ENCODE peak calls at places on chromosomes 3 and 15, in seven cellular contexts. One of them, this sample, is unnamed.

GRCh38 chr15:87986786-87987185 is 269.8 kb downstream of the NTRK3 start:
- DNase-seq in AG04449: no peak
- DNase-seq in H9: no peak
- DNase-seq in fibroblast of villous mesenchyme: no peak
- DNase-seq in psoas muscle: no peak
- DNase-seq in brain microvascular endothelial cell: no peak
- DNase-seq in neural crest cell: no peak
- DNase-seq in this sample: no peak

GRCh38 chr3:30384546-30385072 is 221.8 kb upstream of the TGFBR2 start:
- DNase-seq in AG04449: no peak
- DNase-seq in H9: no peak
- DNase-seq in fibroblast of villous mesenchyme: no peak
- DNase-seq in psoas muscle: no peak
- DNase-seq in brain microvascular endothelial cell: no peak
- DNase-seq in neural crest cell: no peak
- DNase-seq in this sample: no peak

GRCh38 chr3:1929788-1930414 is 168.8 kb upstream of the CNTN4 start:
- DNase-seq in AG04449: no peak
- DNase-seq in H9: no peak
- DNase-seq in fibroblast of villous mesenchyme: no peak
- DNase-seq in psoas muscle: no peak
- DNase-seq in brain microvascular endothelial cell: no peak
- DNase-seq in neural crest cell: no peak
- DNase-seq in this sample: no peak

GRCh38 chr15:25739687-25740121 is 123.4 kb downstream of the ATP10A start:
- DNase-seq in AG04449: no peak
- DNase-seq in H9: peak; percentile 53
- DNase-seq in fibroblast of villous mesenchyme: peak; percentile 1
- DNase-seq in psoas muscle: no peak
- DNase-seq in brain microvascular endothelial cell: peak; percentile 43
- DNase-seq in neural crest cell: peak; percentile 14
- DNase-seq in this sample: no peak

GRCh38 chr15:90934949-90935751 is at the start of gene UNC45A:
- DNase-seq in AG04449: no peak
- DNase-seq in H9: peak; percentile 95
- DNase-seq in fibroblast of villous mesenchyme: peak; percentile 84
- DNase-seq in psoas muscle: peak; percentile 95
- DNase-seq in brain microvascular endothelial cell: peak; percentile 68
- DNase-seq in neural crest cell: peak; percentile 89
- DNase-seq in this sample: no peak

GRCh38 chr3:96814581-96815567 is at the start of gene EPHA6:
- DNase-seq in AG04449: no peak
- DNase-seq in H9: peak; percentile 35
- DNase-seq in fibroblast of villous mesenchyme: no peak
- DNase-seq in psoas muscle: peak; percentile 58
- DNase-seq in brain microvascular endothelial cell: no peak
- DNase-seq in neural crest cell: peak; percentile 14
- DNase-seq in this sample: no peak

GRCh38 chr15:85582076-85582718 is 201.8 kb downstream of the AKAP13 start:
- DNase-seq in AG04449: no peak
- DNase-seq in H9: no peak
- DNase-seq in fibroblast of villous mesenchyme: peak; percentile 29
- DNase-seq in psoas muscle: no peak
- DNase-seq in brain microvascular endothelial cell: no peak
- DNase-seq in neural crest cell: no peak
- DNase-seq in this sample: no peak

GRCh38 chr3:149701206-149701976 is 43.6 kb upstream of the WWTR1 start:
- DNase-seq in AG04449: no peak
- DNase-seq in H9: no peak
- DNase-seq in fibroblast of villous mesenchyme: no peak
- DNase-seq in psoas muscle: no peak
- DNase-seq in brain microvascular endothelial cell: no peak
- DNase-seq in neural crest cell: no peak
- DNase-seq in this sample: no peak

GRCh38 chr3:49353022-49353421 is 5.1 kb downstream of the GPX1 start:
- DNase-seq in AG04449: no peak
- DNase-seq in H9: no peak
- DNase-seq in fibroblast of villous mesenchyme: no peak
- DNase-seq in psoas muscle: no peak
- DNase-seq in brain microvascular endothelial cell: no peak
- DNase-seq in neural crest cell: no peak
- DNase-seq in this sample: no peak

GRCh38 chr3:106114220-106114619 is 245.4 kb upstream of the CBLB start:
- DNase-seq in AG04449: no peak
- DNase-seq in H9: no peak
- DNase-seq in fibroblast of villous mesenchyme: peak; percentile 78
- DNase-seq in psoas muscle: no peak
- DNase-seq in brain microvascular endothelial cell: peak; percentile 34
- DNase-seq in neural crest cell: no peak
- DNase-seq in this sample: no peak

GRCh38 chr3:106103383-106103782 is 234.6 kb upstream of the CBLB start:
- DNase-seq in AG04449: no peak
- DNase-seq in H9: no peak
- DNase-seq in fibroblast of villous mesenchyme: peak; percentile 53
- DNase-seq in psoas muscle: no peak
- DNase-seq in brain microvascular endothelial cell: no peak
- DNase-seq in neural crest cell: no peak
- DNase-seq in this sample: no peak

GRCh38 chr3:106113747-106114146 is 244.9 kb upstream of the CBLB start:
- DNase-seq in AG04449: no peak
- DNase-seq in H9: no peak
- DNase-seq in fibroblast of villous mesenchyme: no peak
- DNase-seq in psoas muscle: no peak
- DNase-seq in brain microvascular endothelial cell: no peak
- DNase-seq in neural crest cell: no peak
- DNase-seq in this sample: no peak

GRCh38 chr3:106104078-106104477 is 235.3 kb upstream of the CBLB start:
- DNase-seq in AG04449: no peak
- DNase-seq in H9: no peak
- DNase-seq in fibroblast of villous mesenchyme: no peak
- DNase-seq in psoas muscle: no peak
- DNase-seq in brain microvascular endothelial cell: no peak
- DNase-seq in neural crest cell: no peak
- DNase-seq in this sample: no peak

GRCh38 chr3:106108925-106109324 is 240.1 kb upstream of the CBLB start:
- DNase-seq in AG04449: no peak
- DNase-seq in H9: no peak
- DNase-seq in fibroblast of villous mesenchyme: no peak
- DNase-seq in psoas muscle: no peak
- DNase-seq in brain microvascular endothelial cell: no peak
- DNase-seq in neural crest cell: no peak
- DNase-seq in this sample: no peak
- TF ChIP-seq CTCF in AG04449: no peak
- TF ChIP-seq CTCF in H9: no peak
- TF ChIP-seq CTCF in fibroblast of villous mesenchyme: no peak
- TF ChIP-seq CTCF in psoas muscle: no peak
- TF ChIP-seq CTCF in brain microvascular endothelial cell: no peak
- TF ChIP-seq CTCF in neural crest cell: no peak
- TF ChIP-seq CTCF in this sample: no peak

GRCh38 chr3:153897842-153898241 is 223.3 kb upstream of the ARHGEF26 start:
- DNase-seq in AG04449: no peak
- DNase-seq in H9: no peak
- DNase-seq in fibroblast of villous mesenchyme: no peak
- DNase-seq in psoas muscle: no peak
- DNase-seq in brain microvascular endothelial cell: no peak
- DNase-seq in neural crest cell: no peak
- DNase-seq in this sample: no peak

GRCh38 chr3:153901152-153901551 is 220.0 kb upstream of the ARHGEF26 start:
- DNase-seq in AG04449: no peak
- DNase-seq in H9: no peak
- DNase-seq in fibroblast of villous mesenchyme: no peak
- DNase-seq in psoas muscle: no peak
- DNase-seq in brain microvascular endothelial cell: no peak
- DNase-seq in neural crest cell: no peak
- DNase-seq in this sample: no peak

GRCh38 chr3:153901991-153902390 is 219.2 kb upstream of the ARHGEF26 start:
- DNase-seq in AG04449: no peak
- DNase-seq in H9: no peak
- DNase-seq in fibroblast of villous mesenchyme: no peak
- DNase-seq in psoas muscle: no peak
- DNase-seq in brain microvascular endothelial cell: no peak
- DNase-seq in neural crest cell: no peak
- DNase-seq in this sample: no peak

GRCh38 chr3:153906366-153906765 is 214.8 kb upstream of the ARHGEF26 start:
- DNase-seq in AG04449: no peak
- DNase-seq in H9: no peak
- DNase-seq in fibroblast of villous mesenchyme: no peak
- DNase-seq in psoas muscle: no peak
- DNase-seq in brain microvascular endothelial cell: no peak
- DNase-seq in neural crest cell: no peak
- DNase-seq in this sample: no peak

GRCh38 chr3:153903430-153903829 is 217.8 kb upstream of the ARHGEF26 start:
- DNase-seq in AG04449: no peak
- DNase-seq in H9: peak; percentile 55
- DNase-seq in fibroblast of villous mesenchyme: no peak
- DNase-seq in psoas muscle: no peak
- DNase-seq in brain microvascular endothelial cell: no peak
- DNase-seq in neural crest cell: no peak
- DNase-seq in this sample: no peak
- TF ChIP-seq CTCF in AG04449: no peak
- TF ChIP-seq CTCF in H9: peak; percentile 56
- TF ChIP-seq CTCF in fibroblast of villous mesenchyme: no peak
- TF ChIP-seq CTCF in psoas muscle: no peak
- TF ChIP-seq CTCF in brain microvascular endothelial cell: peak; percentile 27
- TF ChIP-seq CTCF in neural crest cell: peak; percentile 22
- TF ChIP-seq CTCF in this sample: no peak

GRCh38 chr3:132726341-132726823 is 4.2 kb upstream of the NPHP3 start:
- DNase-seq in AG04449: no peak
- DNase-seq in H9: no peak
- DNase-seq in fibroblast of villous mesenchyme: peak; percentile 40
- DNase-seq in psoas muscle: no peak
- DNase-seq in brain microvascular endothelial cell: no peak
- DNase-seq in neural crest cell: no peak
- DNase-seq in this sample: no peak

GRCh38 chr3:132735589-132735988 is 13.4 kb upstream of the NPHP3 start:
- DNase-seq in AG04449: no peak
- DNase-seq in H9: no peak
- DNase-seq in fibroblast of villous mesenchyme: no peak
- DNase-seq in psoas muscle: no peak
- DNase-seq in brain microvascular endothelial cell: no peak
- DNase-seq in neural crest cell: no peak
- DNase-seq in this sample: no peak

DNA sequence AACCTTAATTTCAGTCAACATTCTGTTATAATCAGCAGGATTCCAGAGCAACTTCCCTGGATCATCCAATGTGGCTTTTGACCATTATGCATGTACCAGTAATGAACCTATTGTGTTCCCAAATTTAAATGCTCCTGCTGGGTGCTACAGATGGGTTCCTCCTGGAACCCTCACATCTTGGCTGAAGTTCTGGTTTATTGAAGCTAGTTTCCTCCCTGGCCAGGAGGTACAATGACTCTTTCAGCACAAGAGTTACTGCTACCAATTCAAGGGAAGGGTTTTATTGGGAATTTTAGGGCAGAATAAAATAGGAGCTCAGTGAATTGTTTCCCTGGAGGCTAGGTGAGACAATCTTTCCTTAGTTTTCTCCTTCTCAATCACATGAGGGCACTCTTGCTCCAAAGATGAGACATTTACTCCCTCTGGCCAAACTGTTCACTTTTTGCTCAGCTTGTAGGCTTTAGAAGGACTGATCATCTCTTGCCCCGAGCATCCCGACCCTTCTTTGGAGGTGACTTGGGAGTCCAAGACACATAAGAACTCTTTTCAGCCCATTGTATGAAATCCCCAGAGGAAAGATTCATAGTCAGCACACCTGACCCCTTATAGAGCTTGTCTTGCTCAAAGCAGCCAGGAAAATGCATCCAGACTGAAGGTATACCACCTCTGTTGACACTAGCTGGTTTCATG is 8.8 kb upstream of the NPHP3 start:
- DNase-seq in AG04449: no peak
- DNase-seq in H9: no peak
- DNase-seq in fibroblast of villous mesenchyme: peak; percentile 55
- DNase-seq in psoas muscle: no peak
- DNase-seq in brain microvascular endothelial cell: peak; percentile 36
- DNase-seq in neural crest cell: no peak
- DNase-seq in this sample: no peak
- TF ChIP-seq CTCF in AG04449: peak; percentile 27
- TF ChIP-seq CTCF in H9: peak; percentile 75
- TF ChIP-seq CTCF in fibroblast of villous mesenchyme: peak; percentile 59
- TF ChIP-seq CTCF in psoas muscle: peak; percentile 53
- TF ChIP-seq CTCF in brain microvascular endothelial cell: peak; percentile 51
- TF ChIP-seq CTCF in neural crest cell: peak; percentile 68
- TF ChIP-seq CTCF in this sample: peak; percentile 49

GRCh38 chr3:9411302-9411701 is 13.9 kb downstream of the SETD5 start:
- DNase-seq in AG04449: no peak
- DNase-seq in H9: no peak
- DNase-seq in fibroblast of villous mesenchyme: no peak
- DNase-seq in psoas muscle: no peak
- DNase-seq in brain microvascular endothelial cell: no peak
- DNase-seq in neural crest cell: no peak
- DNase-seq in this sample: no peak
- TF ChIP-seq CTCF in AG04449: no peak
- TF ChIP-seq CTCF in H9: no peak
- TF ChIP-seq CTCF in fibroblast of villous mesenchyme: no peak
- TF ChIP-seq CTCF in psoas muscle: no peak
- TF ChIP-seq CTCF in brain microvascular endothelial cell: no peak
- TF ChIP-seq CTCF in neural crest cell: no peak
- TF ChIP-seq CTCF in this sample: no peak

DNA sequence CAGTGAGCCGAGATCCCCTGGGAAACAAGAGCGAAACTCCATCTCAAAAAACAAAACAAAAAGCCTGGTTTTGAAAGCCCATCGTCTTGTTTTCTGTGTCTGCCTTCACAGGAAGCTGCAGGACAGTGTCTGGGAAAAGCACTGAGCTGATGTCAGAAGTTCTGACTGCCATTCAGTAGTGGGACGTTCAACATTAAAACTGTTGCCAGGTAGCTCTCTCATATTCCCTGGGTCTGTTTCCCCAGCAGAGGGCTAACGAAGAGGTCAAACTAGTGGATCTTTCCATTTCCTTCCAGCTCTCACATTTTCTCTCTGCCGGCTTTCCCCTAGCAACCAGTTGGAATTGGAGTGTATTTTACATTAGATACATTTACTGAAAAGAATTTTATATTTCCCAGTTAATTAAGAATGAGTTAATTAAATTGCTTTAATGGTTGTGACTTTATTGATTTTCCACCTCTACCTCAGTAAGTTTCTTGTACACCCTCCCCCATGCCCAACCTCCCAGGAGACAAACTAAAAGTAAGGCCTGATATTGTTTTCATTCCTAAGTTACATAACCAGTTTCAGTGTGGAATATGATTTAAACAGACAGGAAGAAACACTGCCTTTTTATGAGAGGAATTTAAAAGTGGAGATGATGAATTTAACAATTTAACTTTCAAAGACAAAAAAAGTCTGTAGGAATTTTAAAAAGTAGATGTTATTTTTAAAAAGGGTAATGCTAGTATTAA is 29.9 kb downstream of the RCN2 start:
- DNase-seq in AG04449: no peak
- DNase-seq in H9: no peak
- DNase-seq in fibroblast of villous mesenchyme: peak; percentile 16
- DNase-seq in psoas muscle: no peak
- DNase-seq in brain microvascular endothelial cell: no peak
- DNase-seq in neural crest cell: no peak
- DNase-seq in this sample: no peak
- TF ChIP-seq CTCF in AG04449: no peak
- TF ChIP-seq CTCF in H9: peak; percentile 37
- TF ChIP-seq CTCF in fibroblast of villous mesenchyme: no peak
- TF ChIP-seq CTCF in psoas muscle: no peak
- TF ChIP-seq CTCF in brain microvascular endothelial cell: no peak
- TF ChIP-seq CTCF in neural crest cell: no peak
- TF ChIP-seq CTCF in this sample: no peak

GRCh38 chr3:12370758-12371157 is 81.9 kb downstream of the PPARG start:
- DNase-seq in AG04449: no peak
- DNase-seq in H9: peak; percentile 28
- DNase-seq in fibroblast of villous mesenchyme: peak; percentile 60
- DNase-seq in psoas muscle: no peak
- DNase-seq in brain microvascular endothelial cell: no peak
- DNase-seq in neural crest cell: no peak
- DNase-seq in this sample: no peak
- TF ChIP-seq CTCF in AG04449: no peak
- TF ChIP-seq CTCF in H9: peak; percentile 55
- TF ChIP-seq CTCF in fibroblast of villous mesenchyme: peak; percentile 35
- TF ChIP-seq CTCF in psoas muscle: no peak
- TF ChIP-seq CTCF in brain microvascular endothelial cell: peak; percentile 48
- TF ChIP-seq CTCF in neural crest cell: peak; percentile 30
- TF ChIP-seq CTCF in this sample: peak; percentile 18

This sample was measured in retinal pigment epithelial cell.